ENCODE peak calls at places on chromosomes 5 and 9, in seven cellular contexts. C, M, T, N, I, V and L are unnamed samples.

GRCh38 chr9:107734231-107735014 is 244.9 kb upstream of the KLF4 start:
- DNase-seq in C (no peak), M (peak), T (peak), N (peak), I (peak), V (no peak), L (no peak)

GRCh38 chr9:115616666-115617239 is 498.8 kb upstream of the TNC start:
- DNase-seq in C (no peak), M (no peak), T (no peak), N (no peak), I (no peak), V (no peak), L (no peak)

GRCh38 chr5:68505917-68506860 is 290.6 kb downstream of the PIK3R1 start:
- DNase-seq in C (peak), M (no peak), T (peak), N (peak), I (peak), V (no peak), L (no peak)

GRCh38 chr5:65142007-65142406 is 339.7 kb downstream of the ADAMTS6 start:
- DNase-seq in C (no peak), M (no peak), T (no peak), N (no peak), I (no peak), V (no peak), L (no peak)

GRCh38 chr5:108003178-108003577 is 332.4 kb upstream of the EFNA5 start:
- DNase-seq in C (peak), M (no peak), T (peak), N (no peak), I (peak), V (no peak), L (no peak)

GRCh38 chr9:69339620-69340019 is 14.6 kb downstream of the ENTREP1 start:
- DNase-seq in C (no peak), M (peak), T (no peak), N (no peak), I (no peak), V (no peak), L (no peak)

GRCh38 chr5:113119271-113119924 is 142.8 kb downstream of the DCP2 start:
- DNase-seq in C (no peak), M (peak), T (peak), N (peak), I (peak), V (no peak), L (no peak)

GRCh38 chr5:31193591-31194457 is at the start of gene CDH6:
- DNase-seq in C (no peak), M (peak), T (peak), N (no peak), I (peak), V (no peak), L (no peak)

GRCh38 chr5:14588758-14589543 is 7.4 kb downstream of the OTULINL start:
- DNase-seq in C (no peak), M (no peak), T (no peak), N (no peak), I (no peak), V (no peak), L (no peak)

GRCh38 chr5:150589791-150590601 is 50.5 kb upstream of the SYNPO start:
- DNase-seq in C (no peak), M (peak), T (peak), N (peak), I (peak), V (no peak), L (peak)

GRCh38 chr5:16808021-16808420 is 128.1 kb downstream of the MYO10 start:
- DNase-seq in C (no peak), M (no peak), T (no peak), N (no peak), I (no peak), V (no peak), L (no peak)

GRCh38 chr9:78406933-78407332 is 110.0 kb downstream of the PSAT1 start:
- DNase-seq in C (no peak), M (no peak), T (no peak), N (no peak), I (no peak), V (no peak), L (no peak)
- H3K4me3 ChIP-seq in C (no peak), M (no peak), T (no peak), N (no peak), I (no peak), V (no peak), L (no peak)

DNA sequence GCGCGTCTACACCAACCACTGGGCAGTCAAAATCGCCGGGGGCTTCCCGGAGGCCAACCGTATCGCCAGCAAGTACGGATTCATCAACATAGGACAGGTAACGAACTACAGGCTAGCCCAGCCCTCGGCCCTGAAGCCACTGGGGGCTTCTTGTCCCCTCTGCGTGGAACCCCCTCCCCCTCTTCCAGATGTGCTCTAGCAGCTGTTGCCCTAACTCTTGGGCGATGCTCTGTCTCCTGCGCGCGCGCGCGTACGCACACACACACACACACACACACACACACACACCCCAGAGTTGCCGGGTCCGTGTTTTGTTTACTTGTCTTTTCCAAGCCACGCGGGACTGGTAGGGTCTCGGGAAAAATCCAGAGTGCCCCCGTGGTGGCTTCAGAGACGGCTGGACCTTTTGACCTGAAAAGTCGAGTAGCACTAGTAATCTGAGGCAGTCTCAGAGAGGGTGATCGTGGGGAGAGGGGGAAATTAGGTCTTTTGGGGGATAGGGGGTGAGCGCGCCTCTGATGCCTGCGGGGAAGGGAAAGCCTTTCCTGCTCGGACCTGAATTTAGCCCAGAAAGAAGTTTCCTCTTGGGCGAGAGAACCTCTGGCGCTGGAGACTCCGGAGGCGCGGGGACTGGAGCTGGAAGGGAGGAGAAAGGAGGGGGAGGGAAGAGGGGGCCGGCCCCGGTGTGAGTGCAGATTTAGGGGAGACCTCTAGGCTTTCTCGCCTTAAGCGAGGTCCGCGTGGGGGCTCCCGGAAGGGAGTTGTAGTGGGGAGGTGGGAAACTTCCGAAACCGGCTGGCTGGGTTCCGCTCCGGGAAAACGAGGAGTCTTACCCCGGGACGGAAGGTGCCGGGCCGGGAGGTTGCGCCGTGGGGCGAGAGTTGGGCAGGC is 1.0 kb downstream of the PCSK5 start:
- DNase-seq in C (no peak), M (peak), T (peak), N (peak), I (peak), V (peak), L (no peak)
- H3K4me3 ChIP-seq in C (peak), M (peak), T (peak), N (peak), I (peak), V (peak), L (peak)

GRCh38 chr5:172858990-172859811 is 25.1 kb downstream of the ERGIC1 start:
- DNase-seq in C (no peak), M (peak), T (peak), N (peak), I (peak), V (no peak), L (no peak)

GRCh38 chr5:172859966-172860365 is 25.9 kb downstream of the ERGIC1 start:
- DNase-seq in C (no peak), M (no peak), T (no peak), N (no peak), I (no peak), V (no peak), L (no peak)

GRCh38 chr5:172856336-172856735 is 22.3 kb downstream of the ERGIC1 start:
- DNase-seq in C (no peak), M (no peak), T (no peak), N (no peak), I (no peak), V (no peak), L (no peak)

GRCh38 chr5:172857982-172858381 is 23.9 kb downstream of the ERGIC1 start:
- DNase-seq in C (no peak), M (no peak), T (no peak), N (no peak), I (peak), V (no peak), L (no peak)

DNA sequence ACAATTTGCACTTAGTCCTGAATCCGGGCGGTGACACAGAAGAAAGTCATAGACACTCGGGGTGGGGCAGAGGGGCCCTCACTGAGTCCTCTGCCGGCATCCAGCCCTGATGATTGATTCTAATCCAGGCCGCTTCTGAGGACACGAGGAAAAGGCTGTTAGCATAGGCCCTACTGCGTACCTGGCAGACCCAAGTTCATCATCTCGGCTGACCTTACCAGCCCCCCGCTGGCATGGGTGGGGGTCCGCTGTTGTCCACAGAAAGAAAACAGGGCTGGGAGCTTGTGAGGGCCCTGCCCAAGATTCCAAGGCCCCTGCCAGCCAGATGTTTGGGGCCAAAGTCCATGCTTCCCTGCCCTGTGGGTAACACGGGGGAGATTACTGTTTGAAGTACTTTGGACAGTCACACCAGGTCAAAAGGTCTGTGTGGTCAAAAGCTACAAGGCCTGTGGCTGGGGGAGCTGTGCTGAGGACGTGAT is 24.5 kb downstream of the ERGIC1 start:
- DNase-seq in C (no peak), M (no peak), T (no peak), N (no peak), I (peak), V (no peak), L (no peak)
- H3K4me3 ChIP-seq in C (no peak), M (no peak), T (no peak), N (no peak), I (no peak), V (no peak), L (no peak)

GRCh38 chr9:99185904-99186303 is 35.8 kb downstream of the ALG2 start:
- DNase-seq in C (no peak), M (no peak), T (no peak), N (no peak), I (no peak), V (no peak), L (no peak)

GRCh38 chr9:99184073-99184426 is 37.7 kb downstream of the ALG2 start:
- DNase-seq in C (no peak), M (peak), T (no peak), N (peak), I (no peak), V (no peak), L (no peak)

GRCh38 chr9:99185328-99185632 is 36.5 kb downstream of the ALG2 start:
- DNase-seq in C (no peak), M (no peak), T (no peak), N (no peak), I (no peak), V (no peak), L (no peak)

GRCh38 chr9:99183616-99184015 is 38.1 kb downstream of the ALG2 start:
- DNase-seq in C (no peak), M (no peak), T (no peak), N (no peak), I (no peak), V (no peak), L (no peak)

GRCh38 chr9:99184427-99185327 is 37.1 kb downstream of the ALG2 start:
- DNase-seq in C (peak), M (peak), T (peak), N (peak), I (peak), V (peak), L (peak)
- H3K4me3 ChIP-seq in C (peak), M (peak), T (peak), N (no peak), I (peak), V (no peak), L (no peak)

GRCh38 chr5:76723266-76723665 is 7.3 kb downstream of the F2R start:
- DNase-seq in C (no peak), M (no peak), T (no peak), N (no peak), I (no peak), V (no peak), L (no peak)
- H3K4me3 ChIP-seq in C (no peak), M (no peak), T (no peak), N (no peak), I (no peak), V (no peak), L (no peak)